ENCODE peak calls at places on chromosomes 12 and 14, in nine cellular contexts. I is GM20000; T is NCI-H1048; F is GOT3; K is fibroblast of the aortic adventitia; D is Panc1; N is stimulated activated effector memory CD8-positive, alpha-beta T cell treated with anti-CD3 and anti-CD28 coated beads, Interleukin-12 subunit alpha, Interleukin-12 subunit beta, amount 100 ng/mL, for 72 hours; R is heart left ventricle; A is HEK293T. P is an unnamed sample.

GRCh38 chr12:124857921-124858461 is 5.7 kb downstream of the SCARB1 start:
- DNase-seq in T (no peak), N (no peak), R (no peak), D (no peak), A (no peak), K (no peak), F (no peak), I (no peak), P (no peak)

GRCh38 chr12:70982991-70983390 is 62.5 kb upstream of the PTPRR start:
- DNase-seq in T (no peak), D (no peak), N (no peak), F (no peak), R (no peak), K (no peak), I (no peak), A (no peak), P (no peak)

GRCh38 chr12:48977290-48978281 is 536 bp upstream of the WNT1 start:
- DNase-seq in I (peak; percentile 91), D (no peak), T (peak; percentile 36), N (peak; percentile 90), R (peak; percentile 85), A (peak; percentile 57), K (no peak), F (no peak), P (no peak)

GRCh38 chr12:62006076-62006732 is 254.0 kb upstream of the USP15 start:
- DNase-seq in D (peak; percentile 17), T (no peak), K (peak; percentile 42), I (peak; percentile 69), F (no peak), A (peak; percentile 32), N (no peak), R (no peak), P (peak; percentile 5)

GRCh38 chr12:67002711-67003110 is 266.4 kb upstream of the CAND1 start:
- DNase-seq in F (no peak), R (no peak), K (no peak), A (no peak), I (no peak), N (no peak), D (no peak), T (no peak), P (no peak)

GRCh38 chr12:2642896-2643425 is 151.8 kb upstream of the FKBP4 start:
- DNase-seq in F (no peak), K (no peak), I (no peak), A (no peak), R (no peak), D (no peak), T (no peak), N (no peak), P (no peak)

GRCh38 chr12:117143008-117143532 is 43.9 kb upstream of the TESC start:
- DNase-seq in K (no peak), F (no peak), I (no peak), N (no peak), T (no peak), R (no peak), D (no peak), A (peak; percentile 47), P (no peak)

GRCh38 chr12:85894653-85895052 is 20.6 kb downstream of the NTS start:
- DNase-seq in T (no peak), I (no peak), K (no peak), F (no peak), R (no peak), N (no peak), D (no peak), A (no peak), P (no peak)

GRCh38 chr14:76882646-76883045 is 56.4 kb downstream of the LRRC74A start:
- DNase-seq in F (no peak), A (no peak), I (no peak), R (no peak), K (peak; percentile 20), D (no peak), N (no peak), T (no peak), P (no peak)

GRCh38 chr12:27396416-27396815 is 50.1 kb upstream of the SMCO2 start:
- DNase-seq in A (no peak), R (no peak), F (no peak), I (no peak), T (no peak), K (no peak), D (no peak), N (no peak), P (no peak)

GRCh38 chr14:36508418-36509051 is 11.5 kb downstream of the NKX2-1 start:
- DNase-seq in T (no peak), I (no peak), D (no peak), A (no peak), N (no peak), K (no peak), F (no peak), R (no peak), P (no peak)

GRCh38 chr12:112682586-112682985 is 109.0 kb upstream of the RPH3A start:
- DNase-seq in R (no peak), T (no peak), F (no peak), A (no peak), D (no peak), I (no peak), K (no peak), N (no peak), P (no peak)

GRCh38 chr12:2924019-2924418 is 33.3 kb downstream of the TULP3 start:
- DNase-seq in N (no peak), T (no peak), D (no peak), R (no peak), F (no peak), I (no peak), K (peak; percentile 28), A (no peak), P (no peak)

GRCh38 chr14:38824691-38825090 is 278.3 kb downstream of the SEC23A start:
- DNase-seq in N (no peak), R (no peak), D (no peak), I (no peak), T (no peak), F (no peak), A (no peak), K (no peak), P (no peak)

GRCh38 chr14:78335531-78335930 is 165.4 kb downstream of the NRXN3 start:
- DNase-seq in R (no peak), T (no peak), N (no peak), I (no peak), A (no peak), K (no peak), D (no peak), F (no peak), P (no peak)

GRCh38 chr12:110661337-110661972 is 27.5 kb downstream of the HVCN1 start:
- DNase-seq in N (peak; percentile 80), I (peak; percentile 70), T (no peak), F (no peak), D (no peak), A (no peak), R (no peak), K (no peak), P (no peak)

GRCh38 chr14:34063470-34064164 is 112.7 kb upstream of the EGLN3 start:
- DNase-seq in D (no peak), A (no peak), K (no peak), N (no peak), R (no peak), I (no peak), T (no peak), F (no peak), P (no peak)

GRCh38 chr14:23123419-23123818 is 4.4 kb upstream of the CEBPE start:
- DNase-seq in A (no peak), K (no peak), T (no peak), I (no peak), R (peak; percentile 88), F (no peak), N (no peak), D (no peak), P (no peak)

GRCh38 chr12:111429760-111430417 is 24.2 kb downstream of the SH2B3 start:
- DNase-seq in I (no peak), A (no peak), T (no peak), R (no peak), F (no peak), D (no peak), N (peak; percentile 80), K (no peak), P (no peak)

GRCh38 chr12:109462868-109463692 is 14.0 kb downstream of the KCTD10 start:
- DNase-seq in R (peak; percentile 80), I (no peak), N (no peak), D (peak; percentile 50), K (peak; percentile 99), A (no peak), F (no peak), T (no peak), P (peak; percentile 96)

GRCh38 chr14:85911044-85911443 is 381.1 kb downstream of the FLRT2 start:
- DNase-seq in F (no peak), R (no peak), D (no peak), A (no peak), N (no peak), T (no peak), K (no peak), I (no peak), P (no peak)

GRCh38 chr14:77120771-77121743 is 20.5 kb downstream of the ZDHHC22 start:
- DNase-seq in K (no peak), N (no peak), A (no peak), T (no peak), I (peak; percentile 84), F (no peak), D (no peak), R (no peak), P (no peak)

GRCh38 chr12:107761502-107761904 is 566 bp upstream of the PRDM4 start:
- DNase-seq in R (no peak), K (no peak), A (peak; percentile 13), D (no peak), N (no peak), T (no peak), I (no peak), F (no peak), P (no peak)

GRCh38 chr14:30874120-30874998 is at the start of gene COCH:
- DNase-seq in A (peak; percentile 60), D (no peak), K (no peak), T (no peak), F (no peak), I (peak; percentile 92), N (peak; percentile 59), R (peak; percentile 61), P (no peak)

GRCh38 chr12:8837291-8837690 is 14.9 kb downstream of the A2ML1 start:
- DNase-seq in N (no peak), I (no peak), D (no peak), K (no peak), T (no peak), R (no peak), F (no peak), A (no peak), P (no peak)

GRCh38 chr14:64880382-64881121 is 845 bp upstream of the SPTB start:
- DNase-seq in N (peak; percentile 75), I (peak; percentile 70), D (no peak), T (peak; percentile 28), F (no peak), A (peak; percentile 77), R (peak; percentile 67), K (no peak), P (no peak)

GRCh38 chr12:78120866-78121590 is 290.3 kb downstream of the NAV3 start:
- DNase-seq in I (peak; percentile 7), F (no peak), A (no peak), D (no peak), R (no peak), T (peak; percentile 10), N (no peak), K (peak; percentile 82), P (peak; percentile 44)

GRCh38 chr12:4230526-4230925 is 43.0 kb upstream of the CCND2 start:
- DNase-seq in F (no peak), A (no peak), T (no peak), I (no peak), K (no peak), R (no peak), D (no peak), N (no peak), P (no peak)

P was measured in glomerular endothelial cell.